ENCODE peak calls at places on chromosomes 12 and 14, in four cellular contexts. F is HepG2, C is GM12878, U is SK-N-SH. H is an unnamed sample.
A peak's percentile ranks its signal among the peaks of the same experiment; 100 is the strongest.

GRCh38 chr12:49984476-49984890 is 11.7 kb downstream of the AQP6 start:
- DNase-seq in C (no peak), U (no peak), F (no peak), H (no peak)

GRCh38 chr12:90360300-90360699 is 594.7 kb downstream of the CCER1 start:
- DNase-seq in C (no peak), U (no peak), F (no peak), H (no peak)

GRCh38 chr14:102230481-102231210 is 74.3 kb downstream of the MOK start:
- DNase-seq in F (no peak), U (no peak), C (no peak), H (no peak)

GRCh38 chr14:103552011-103552797 is 10.3 kb downstream of the BAG5 start:
- DNase-seq in C (no peak), U (no peak), F (no peak), H (no peak)

GRCh38 chr14:101820283-101820798 is 58.8 kb downstream of the PPP2R5C start:
- DNase-seq in F (no peak), C (peak; percentile 65), U (no peak), H (no peak)

GRCh38 chr12:53231859-53232640 is at the start of gene RARG:
- DNase-seq in U (peak; percentile 93), C (no peak), F (no peak), H (no peak)

GRCh38 chr14:77372304-77372841 is 4.5 kb downstream of the TMED8 start:
- DNase-seq in C (peak; percentile 83), U (no peak), F (peak; percentile 36), H (no peak)

GRCh38 chr14:103372552-103373304 is 12.5 kb upstream of the MARK3 start:
- DNase-seq in F (peak; percentile 48), U (no peak), C (no peak), H (no peak)

GRCh38 chr14:24093901-24094838 is at the start of gene PCK2:
- DNase-seq in F (peak; percentile 99), U (peak; percentile 97), C (no peak), H (peak; percentile 78)

GRCh38 chr12:117047810-117048584 is 51.2 kb downstream of the TESC start:
- DNase-seq in C (no peak), U (no peak), F (peak; percentile 92), H (no peak)

GRCh38 chr14:105067140-105067968 is 2.1 kb upstream of the GPR132 start:
- DNase-seq in C (peak; percentile 55), U (no peak), F (no peak), H (peak; percentile 57)
- TF ChIP-seq GABPA in C (no peak), U (no peak), F (no peak), H (no peak)

DNA sequence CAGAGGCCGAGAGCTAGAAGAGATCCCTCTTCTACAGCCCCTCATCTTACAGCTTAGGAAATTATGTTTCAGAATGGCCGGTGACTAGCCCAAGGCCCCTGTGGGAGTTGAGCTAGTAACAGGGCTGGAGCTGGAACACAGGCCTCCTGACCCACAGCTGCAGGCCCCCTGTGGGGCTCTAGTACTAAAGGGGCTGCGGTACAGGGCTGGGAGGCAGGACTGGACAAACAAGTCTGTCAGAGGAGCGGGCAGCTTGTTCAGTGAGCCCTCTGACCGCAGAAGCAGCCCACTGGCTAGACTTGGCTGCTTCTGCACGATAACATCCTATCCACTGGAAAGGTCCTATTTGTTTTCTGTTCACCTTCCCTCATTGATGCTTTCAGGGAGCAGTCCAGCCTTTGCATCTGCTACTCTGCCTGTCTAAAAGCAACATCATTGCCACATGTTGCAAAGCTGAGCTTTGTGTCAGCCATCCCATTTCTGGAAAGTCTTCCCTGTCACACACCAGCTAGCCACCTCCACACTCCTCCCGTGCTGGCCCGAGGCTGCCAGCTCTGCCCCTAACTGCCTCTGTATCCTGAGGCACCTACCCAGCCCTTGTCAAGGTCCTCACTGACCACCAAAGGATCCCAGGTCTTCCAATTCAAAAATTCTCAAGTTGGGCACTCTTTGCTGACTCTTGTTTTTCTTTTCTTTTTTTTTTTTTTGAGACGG is 10.2 kb downstream of the PSMC1 start:
- DNase-seq in C (no peak), U (no peak), F (no peak), H (no peak)
- TF ChIP-seq POLR2AphosphoS5 in C (no peak), U (no peak), F (no peak), H (peak; percentile 8)

GRCh38 chr12:132268674-132269073 is 60.7 kb downstream of the GALNT9 start:
- DNase-seq in C (no peak), F (no peak), U (peak; percentile 69), H (no peak)

GRCh38 chr12:132270969-132271754 is 58.2 kb downstream of the GALNT9 start:
- DNase-seq in U (no peak), C (no peak), F (no peak), H (no peak)

GRCh38 chr12:132267873-132268272 is 61.5 kb downstream of the GALNT9 start:
- DNase-seq in F (no peak), U (no peak), C (no peak), H (no peak)

GRCh38 chr12:132270516-132270915 is 58.9 kb downstream of the GALNT9 start:
- DNase-seq in C (no peak), U (no peak), F (no peak), H (no peak)

DNA sequence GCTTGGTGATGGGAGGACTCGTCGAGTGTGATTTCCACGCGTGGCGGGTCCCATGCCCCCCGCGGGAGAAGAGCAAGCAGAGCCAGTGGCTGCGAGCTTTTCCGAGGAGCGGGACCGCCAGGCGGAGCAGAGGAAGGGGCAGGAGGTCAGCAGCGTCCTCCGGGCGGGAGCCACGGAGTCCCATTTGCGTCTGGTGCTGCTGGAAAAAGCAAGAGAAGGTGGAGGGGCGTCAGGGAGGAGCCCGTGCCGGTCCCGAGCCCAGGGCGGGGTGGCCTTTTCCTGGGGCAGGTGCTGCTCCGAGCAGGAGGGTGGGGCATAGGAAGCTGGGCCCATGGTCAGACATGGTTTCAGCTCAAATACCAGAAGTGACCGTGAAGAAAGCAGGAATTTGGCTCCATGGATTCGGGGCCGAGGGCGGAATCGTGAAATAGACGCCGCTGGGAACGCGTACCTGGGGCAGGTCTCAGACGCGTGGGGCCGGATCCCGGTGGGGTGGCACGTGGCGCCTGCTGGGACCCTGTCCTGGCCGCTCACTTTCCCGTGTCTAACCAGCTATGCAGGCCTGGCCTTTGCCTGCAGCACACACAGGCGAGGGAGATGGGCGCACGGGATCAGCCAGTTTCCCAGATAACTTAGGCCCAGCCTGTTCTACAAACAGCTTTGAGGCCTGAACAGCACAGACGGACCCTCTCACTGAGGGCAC is 60.0 kb downstream of the GALNT9 start:
- DNase-seq in U (no peak), F (no peak), C (no peak), H (no peak)
- TF ChIP-seq GABPA in U (no peak), F (no peak), C (no peak), H (no peak)

GRCh38 chr12:99549651-99550050 is 97.9 kb upstream of the GARIN6 start:
- DNase-seq in C (no peak), U (no peak), F (no peak), H (no peak)

DNA sequence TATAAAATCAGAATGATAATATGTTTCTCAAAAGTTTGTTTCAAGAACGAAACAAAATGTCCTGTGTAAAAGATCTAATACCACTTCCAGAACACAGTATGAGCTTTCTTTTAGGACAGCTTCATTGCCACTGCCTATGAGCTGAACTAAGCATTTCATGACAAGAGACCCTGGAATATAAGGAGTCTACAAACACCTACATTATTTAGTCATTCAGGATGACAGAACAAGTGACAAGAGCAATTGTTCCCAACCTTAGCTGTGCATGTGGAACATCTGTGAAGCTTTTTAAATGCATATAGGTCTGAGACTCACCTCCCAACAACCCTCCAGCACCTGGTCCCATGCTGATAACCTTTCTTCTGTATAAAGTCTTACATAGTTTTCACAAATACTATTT is 103.1 kb upstream of the GARIN6 start:
- DNase-seq in C (no peak), F (no peak), U (no peak), H (no peak)
- TF ChIP-seq POLR2AphosphoS5 in C (no peak), F (no peak), U (no peak), H (no peak)

DNA sequence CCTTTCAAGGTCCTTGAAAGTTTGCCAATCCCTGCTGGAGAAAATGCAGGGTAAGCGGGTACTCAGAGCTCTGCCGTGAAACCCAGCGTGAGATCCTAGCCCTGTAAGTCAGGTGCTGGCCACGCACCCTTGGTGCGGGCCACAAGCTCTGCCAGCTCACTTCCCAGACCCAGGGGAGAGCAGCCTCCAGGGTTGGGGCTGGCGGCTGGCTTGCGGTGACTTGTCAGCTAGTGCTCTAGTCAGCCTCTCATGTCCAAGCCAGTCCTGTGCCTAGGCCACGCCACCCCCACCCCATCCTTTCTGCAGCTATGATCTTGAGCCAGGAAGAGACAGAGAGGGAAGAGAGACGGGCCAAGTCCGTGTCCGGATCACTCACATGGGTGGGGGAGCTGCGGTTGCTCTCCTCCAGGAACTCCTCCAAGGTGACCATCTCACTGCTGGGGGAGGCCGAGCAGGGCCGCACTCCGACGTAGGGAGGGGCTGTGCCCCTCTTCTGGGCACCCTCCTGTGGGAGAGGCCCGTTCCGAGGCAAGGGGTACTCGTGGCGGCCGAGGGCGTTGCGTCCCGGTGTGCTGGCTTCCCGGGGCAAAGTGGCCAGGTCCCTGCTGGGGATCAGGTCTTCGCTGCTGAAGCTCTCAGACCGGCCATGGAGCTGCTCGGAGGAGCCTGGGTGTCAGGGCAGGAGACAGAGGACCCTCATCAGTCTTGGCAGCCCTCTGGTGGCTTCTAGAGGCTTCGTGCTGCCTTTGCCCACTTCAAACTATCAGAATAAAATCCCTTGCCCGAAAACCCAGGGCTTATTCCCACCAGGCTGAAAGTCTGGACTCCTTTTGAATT is 33.3 kb upstream of the GPR68 start:
- DNase-seq in F (no peak), C (no peak), U (no peak), H (no peak)
- TF ChIP-seq GABPA in F (no peak), C (no peak), U (no peak), H (no peak)

DNA sequence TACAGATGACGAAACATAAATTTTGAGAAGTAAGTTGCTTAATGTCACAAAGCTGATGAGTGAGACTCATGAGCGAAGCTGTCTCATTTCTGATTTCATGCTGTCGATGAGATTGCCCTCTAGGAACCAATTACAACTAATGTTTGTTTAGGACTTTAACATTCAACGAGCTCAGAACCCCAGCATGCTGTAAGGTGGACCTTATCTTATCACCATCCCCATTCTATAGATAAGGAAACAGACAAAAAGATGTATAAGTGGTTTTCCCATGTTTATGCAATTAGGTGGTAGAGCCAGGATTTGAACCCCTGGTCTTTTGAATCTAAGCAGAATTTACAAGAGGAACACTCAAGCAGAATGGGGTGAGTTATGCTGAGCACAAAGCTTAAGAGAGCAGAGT is 23.0 kb downstream of the BHLHE41 start:
- DNase-seq in U (no peak), C (no peak), F (no peak), H (no peak)
- TF ChIP-seq POLR2AphosphoS5 in U (no peak), C (no peak), F (no peak), H (no peak)

DNA sequence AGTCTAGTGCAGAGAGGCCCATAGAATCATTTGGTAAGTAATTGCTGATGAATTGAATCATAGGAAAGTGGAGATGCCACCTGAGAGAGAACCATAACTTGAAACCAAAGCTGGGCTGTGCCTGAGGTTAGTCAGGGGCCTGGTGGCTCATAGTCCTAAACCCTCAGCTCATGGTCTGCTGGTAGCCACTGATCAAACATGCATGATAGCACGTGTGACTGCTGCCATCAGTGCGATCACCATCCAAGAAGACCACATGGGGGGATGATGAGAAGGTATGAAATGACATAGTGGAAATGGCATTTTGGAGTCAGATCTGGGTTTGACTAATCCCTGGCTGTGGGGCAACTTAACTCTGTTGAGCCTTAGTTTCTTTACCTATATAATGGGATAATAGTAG is 190.5 kb downstream of the CACNA1C start:
- DNase-seq in F (no peak), U (no peak), C (no peak), H (no peak)
- TF ChIP-seq GABPA in F (no peak), U (no peak), C (no peak), H (no peak)

GRCh38 chr14:79043194-79043889 is 873.2 kb downstream of the NRXN3 start:
- DNase-seq in C (no peak), F (no peak), U (no peak), H (peak; percentile 61)

GRCh38 chr14:79040742-79041249 is 870.6 kb downstream of the NRXN3 start:
- DNase-seq in U (no peak), C (no peak), F (no peak), H (no peak)

GRCh38 chr14:79044894-79045624 is 874.9 kb downstream of the NRXN3 start:
- DNase-seq in F (no peak), C (no peak), U (no peak), H (no peak)
- TF ChIP-seq POLR2AphosphoS5 in F (no peak), C (no peak), U (no peak), H (no peak)